ENCODE peak calls at places on chromosomes 2 and 18, in ten cellular contexts. One of them, this sample, is unnamed.

GRCh38 chr2:64699712-64700111 is 46.0 kb upstream of the SERTAD2 start:
- DNase-seq in effector memory CD8-positive, alpha-beta T cell: peak
- DNase-seq in RPMI7951: no peak
- DNase-seq in H54: no peak
- DNase-seq in effector CD4-positive, alpha-beta T cell: no peak
- DNase-seq in HS-27A: no peak
- DNase-seq in SW 1271: no peak
- DNase-seq in OCI-LY7: no peak
- DNase-seq in skeletal muscle cell: no peak
- DNase-seq in activated T-helper 1 cell treated with Interleukin-2 at 50 U/mL for 16 hours: no peak
- DNase-seq in this sample: peak

GRCh38 chr2:162825578-162825977 is 13.0 kb downstream of the KCNH7 start:
- DNase-seq in effector memory CD8-positive, alpha-beta T cell: no peak
- DNase-seq in RPMI7951: no peak
- DNase-seq in H54: no peak
- DNase-seq in effector CD4-positive, alpha-beta T cell: no peak
- DNase-seq in HS-27A: no peak
- DNase-seq in SW 1271: no peak
- DNase-seq in OCI-LY7: no peak
- DNase-seq in skeletal muscle cell: no peak
- DNase-seq in activated T-helper 1 cell treated with Interleukin-2 at 50 U/mL for 16 hours: no peak
- DNase-seq in this sample: no peak

GRCh38 chr2:198638579-198638978 is 819.2 kb downstream of the SATB2 start:
- DNase-seq in effector memory CD8-positive, alpha-beta T cell: no peak
- DNase-seq in RPMI7951: no peak
- DNase-seq in H54: no peak
- DNase-seq in effector CD4-positive, alpha-beta T cell: no peak
- DNase-seq in HS-27A: no peak
- DNase-seq in SW 1271: no peak
- DNase-seq in OCI-LY7: no peak
- DNase-seq in skeletal muscle cell: no peak
- DNase-seq in activated T-helper 1 cell treated with Interleukin-2 at 50 U/mL for 16 hours: no peak
- DNase-seq in this sample: no peak

GRCh38 chr2:160492401-160493226 is 993 bp downstream of the RBMS1 start:
- DNase-seq in effector memory CD8-positive, alpha-beta T cell: peak
- DNase-seq in RPMI7951: peak
- DNase-seq in H54: peak
- DNase-seq in effector CD4-positive, alpha-beta T cell: peak
- DNase-seq in HS-27A: no peak
- DNase-seq in SW 1271: peak
- DNase-seq in OCI-LY7: no peak
- DNase-seq in skeletal muscle cell: peak
- DNase-seq in activated T-helper 1 cell treated with Interleukin-2 at 50 U/mL for 16 hours: peak
- DNase-seq in this sample: peak

GRCh38 chr2:199329466-199329865 is 128.3 kb downstream of the SATB2 start:
- DNase-seq in effector memory CD8-positive, alpha-beta T cell: no peak
- DNase-seq in RPMI7951: peak
- DNase-seq in H54: no peak
- DNase-seq in effector CD4-positive, alpha-beta T cell: no peak
- DNase-seq in HS-27A: no peak
- DNase-seq in SW 1271: no peak
- DNase-seq in OCI-LY7: no peak
- DNase-seq in skeletal muscle cell: no peak
- DNase-seq in activated T-helper 1 cell treated with Interleukin-2 at 50 U/mL for 16 hours: no peak
- DNase-seq in this sample: no peak

GRCh38 chr2:26880161-26880560 is 32.2 kb downstream of the DPYSL5 start:
- DNase-seq in effector memory CD8-positive, alpha-beta T cell: no peak
- DNase-seq in RPMI7951: no peak
- DNase-seq in H54: no peak
- DNase-seq in effector CD4-positive, alpha-beta T cell: no peak
- DNase-seq in HS-27A: no peak
- DNase-seq in SW 1271: no peak
- DNase-seq in OCI-LY7: no peak
- DNase-seq in skeletal muscle cell: no peak
- DNase-seq in activated T-helper 1 cell treated with Interleukin-2 at 50 U/mL for 16 hours: no peak
- DNase-seq in this sample: no peak

GRCh38 chr18:24396082-24396623 is 1.5 kb downstream of the OSBPL1A start:
- DNase-seq in effector memory CD8-positive, alpha-beta T cell: no peak
- DNase-seq in RPMI7951: no peak
- DNase-seq in H54: no peak
- DNase-seq in effector CD4-positive, alpha-beta T cell: no peak
- DNase-seq in HS-27A: no peak
- DNase-seq in SW 1271: no peak
- DNase-seq in OCI-LY7: no peak
- DNase-seq in skeletal muscle cell: no peak
- DNase-seq in activated T-helper 1 cell treated with Interleukin-2 at 50 U/mL for 16 hours: no peak
- DNase-seq in this sample: no peak

GRCh38 chr18:21109936-21110666 is 1.5 kb downstream of the ROCK1 start:
- DNase-seq in effector memory CD8-positive, alpha-beta T cell: no peak
- DNase-seq in RPMI7951: no peak
- DNase-seq in H54: no peak
- DNase-seq in effector CD4-positive, alpha-beta T cell: no peak
- DNase-seq in HS-27A: no peak
- DNase-seq in SW 1271: no peak
- DNase-seq in OCI-LY7: peak
- DNase-seq in skeletal muscle cell: no peak
- DNase-seq in activated T-helper 1 cell treated with Interleukin-2 at 50 U/mL for 16 hours: no peak
- DNase-seq in this sample: no peak

GRCh38 chr2:70104231-70105111 is 17.2 kb downstream of the PCBP1 start:
- DNase-seq in effector memory CD8-positive, alpha-beta T cell: no peak
- DNase-seq in RPMI7951: peak
- DNase-seq in H54: no peak
- DNase-seq in effector CD4-positive, alpha-beta T cell: no peak
- DNase-seq in HS-27A: peak
- DNase-seq in SW 1271: no peak
- DNase-seq in OCI-LY7: peak
- DNase-seq in skeletal muscle cell: peak
- DNase-seq in activated T-helper 1 cell treated with Interleukin-2 at 50 U/mL for 16 hours: no peak
- DNase-seq in this sample: peak

GRCh38 chr2:30266051-30266621 is 34.8 kb downstream of the LBH start:
- DNase-seq in effector memory CD8-positive, alpha-beta T cell: peak
- DNase-seq in RPMI7951: no peak
- DNase-seq in H54: no peak
- DNase-seq in effector CD4-positive, alpha-beta T cell: peak
- DNase-seq in HS-27A: no peak
- DNase-seq in SW 1271: no peak
- DNase-seq in OCI-LY7: peak
- DNase-seq in skeletal muscle cell: no peak
- DNase-seq in activated T-helper 1 cell treated with Interleukin-2 at 50 U/mL for 16 hours: peak
- DNase-seq in this sample: peak

GRCh38 chr2:67612576-67612981 is 215.4 kb downstream of the ETAA1 start:
- DNase-seq in effector memory CD8-positive, alpha-beta T cell: no peak
- DNase-seq in RPMI7951: no peak
- DNase-seq in H54: no peak
- DNase-seq in effector CD4-positive, alpha-beta T cell: no peak
- DNase-seq in HS-27A: no peak
- DNase-seq in SW 1271: no peak
- DNase-seq in OCI-LY7: no peak
- DNase-seq in skeletal muscle cell: peak
- DNase-seq in activated T-helper 1 cell treated with Interleukin-2 at 50 U/mL for 16 hours: no peak
- DNase-seq in this sample: no peak

GRCh38 chr2:170739048-170739447 is 23.9 kb downstream of the SP5 start:
- DNase-seq in effector memory CD8-positive, alpha-beta T cell: no peak
- DNase-seq in RPMI7951: peak
- DNase-seq in H54: peak
- DNase-seq in effector CD4-positive, alpha-beta T cell: no peak
- DNase-seq in HS-27A: peak
- DNase-seq in SW 1271: peak
- DNase-seq in OCI-LY7: no peak
- DNase-seq in skeletal muscle cell: peak
- DNase-seq in activated T-helper 1 cell treated with Interleukin-2 at 50 U/mL for 16 hours: no peak
- DNase-seq in this sample: no peak

GRCh38 chr2:64667535-64667934 is 13.8 kb upstream of the SERTAD2 start:
- DNase-seq in effector memory CD8-positive, alpha-beta T cell: no peak
- DNase-seq in RPMI7951: no peak
- DNase-seq in H54: no peak
- DNase-seq in effector CD4-positive, alpha-beta T cell: no peak
- DNase-seq in HS-27A: no peak
- DNase-seq in SW 1271: no peak
- DNase-seq in OCI-LY7: peak
- DNase-seq in skeletal muscle cell: no peak
- DNase-seq in activated T-helper 1 cell treated with Interleukin-2 at 50 U/mL for 16 hours: no peak
- DNase-seq in this sample: no peak

GRCh38 chr2:136324966-136325365 is 207.0 kb upstream of the CXCR4 start:
- DNase-seq in effector memory CD8-positive, alpha-beta T cell: no peak
- DNase-seq in RPMI7951: no peak
- DNase-seq in H54: no peak
- DNase-seq in effector CD4-positive, alpha-beta T cell: no peak
- DNase-seq in HS-27A: no peak
- DNase-seq in SW 1271: no peak
- DNase-seq in OCI-LY7: peak
- DNase-seq in skeletal muscle cell: no peak
- DNase-seq in activated T-helper 1 cell treated with Interleukin-2 at 50 U/mL for 16 hours: no peak
- DNase-seq in this sample: no peak

GRCh38 chr2:96501886-96502810 is 3.0 kb downstream of the NEURL3 start:
- DNase-seq in effector memory CD8-positive, alpha-beta T cell: no peak
- DNase-seq in RPMI7951: no peak
- DNase-seq in H54: no peak
- DNase-seq in effector CD4-positive, alpha-beta T cell: no peak
- DNase-seq in HS-27A: no peak
- DNase-seq in SW 1271: no peak
- DNase-seq in OCI-LY7: no peak
- DNase-seq in skeletal muscle cell: no peak
- DNase-seq in activated T-helper 1 cell treated with Interleukin-2 at 50 U/mL for 16 hours: no peak
- DNase-seq in this sample: no peak

GRCh38 chr2:128310094-128310716 is 8.5 kb downstream of the HS6ST1 start:
- DNase-seq in effector memory CD8-positive, alpha-beta T cell: no peak
- DNase-seq in RPMI7951: no peak
- DNase-seq in H54: no peak
- DNase-seq in effector CD4-positive, alpha-beta T cell: no peak
- DNase-seq in HS-27A: no peak
- DNase-seq in SW 1271: no peak
- DNase-seq in OCI-LY7: no peak
- DNase-seq in skeletal muscle cell: no peak
- DNase-seq in activated T-helper 1 cell treated with Interleukin-2 at 50 U/mL for 16 hours: no peak
- DNase-seq in this sample: no peak

GRCh38 chr2:159904565-159905281 is 106.7 kb upstream of the CD302 start:
- DNase-seq in effector memory CD8-positive, alpha-beta T cell: peak
- DNase-seq in RPMI7951: no peak
- DNase-seq in H54: no peak
- DNase-seq in effector CD4-positive, alpha-beta T cell: peak
- DNase-seq in HS-27A: no peak
- DNase-seq in SW 1271: no peak
- DNase-seq in OCI-LY7: no peak
- DNase-seq in skeletal muscle cell: no peak
- DNase-seq in activated T-helper 1 cell treated with Interleukin-2 at 50 U/mL for 16 hours: peak
- DNase-seq in this sample: peak

GRCh38 chr2:176118606-176119370 is 2.2 kb downstream of the HOXD10 start:
- DNase-seq in effector memory CD8-positive, alpha-beta T cell: no peak
- DNase-seq in RPMI7951: peak
- DNase-seq in H54: no peak
- DNase-seq in effector CD4-positive, alpha-beta T cell: no peak
- DNase-seq in HS-27A: no peak
- DNase-seq in SW 1271: peak
- DNase-seq in OCI-LY7: peak
- DNase-seq in skeletal muscle cell: no peak
- DNase-seq in activated T-helper 1 cell treated with Interleukin-2 at 50 U/mL for 16 hours: no peak
- DNase-seq in this sample: no peak

GRCh38 chr2:61720911-61721310 is 132.9 kb downstream of the FAM161A start:
- DNase-seq in effector memory CD8-positive, alpha-beta T cell: no peak
- DNase-seq in RPMI7951: no peak
- DNase-seq in H54: no peak
- DNase-seq in effector CD4-positive, alpha-beta T cell: no peak
- DNase-seq in HS-27A: no peak
- DNase-seq in SW 1271: no peak
- DNase-seq in OCI-LY7: no peak
- DNase-seq in skeletal muscle cell: no peak
- DNase-seq in activated T-helper 1 cell treated with Interleukin-2 at 50 U/mL for 16 hours: no peak
- DNase-seq in this sample: no peak

GRCh38 chr18:26656944-26657536 is 108.7 kb upstream of the KCTD1 start:
- DNase-seq in effector memory CD8-positive, alpha-beta T cell: no peak
- DNase-seq in RPMI7951: peak
- DNase-seq in H54: peak
- DNase-seq in effector CD4-positive, alpha-beta T cell: no peak
- DNase-seq in HS-27A: no peak
- DNase-seq in SW 1271: peak
- DNase-seq in OCI-LY7: no peak
- DNase-seq in skeletal muscle cell: peak
- DNase-seq in activated T-helper 1 cell treated with Interleukin-2 at 50 U/mL for 16 hours: no peak
- DNase-seq in this sample: no peak

GRCh38 chr18:41992066-41992465 is 37.0 kb downstream of the PIK3C3 start:
- DNase-seq in effector memory CD8-positive, alpha-beta T cell: no peak
- DNase-seq in RPMI7951: no peak
- DNase-seq in H54: no peak
- DNase-seq in effector CD4-positive, alpha-beta T cell: no peak
- DNase-seq in HS-27A: peak
- DNase-seq in SW 1271: peak
- DNase-seq in OCI-LY7: no peak
- DNase-seq in skeletal muscle cell: no peak
- DNase-seq in activated T-helper 1 cell treated with Interleukin-2 at 50 U/mL for 16 hours: no peak
- DNase-seq in this sample: no peak

GRCh38 chr2:106138904-106139574 is 55.1 kb downstream of the UXS1 start:
- DNase-seq in effector memory CD8-positive, alpha-beta T cell: no peak
- DNase-seq in RPMI7951: no peak
- DNase-seq in H54: no peak
- DNase-seq in effector CD4-positive, alpha-beta T cell: no peak
- DNase-seq in HS-27A: no peak
- DNase-seq in SW 1271: no peak
- DNase-seq in OCI-LY7: no peak
- DNase-seq in skeletal muscle cell: no peak
- DNase-seq in activated T-helper 1 cell treated with Interleukin-2 at 50 U/mL for 16 hours: no peak
- DNase-seq in this sample: no peak

GRCh38 chr18:6666286-6666685 is 63.2 kb upstream of the ARHGAP28 start:
- DNase-seq in effector memory CD8-positive, alpha-beta T cell: no peak
- DNase-seq in RPMI7951: no peak
- DNase-seq in H54: no peak
- DNase-seq in effector CD4-positive, alpha-beta T cell: no peak
- DNase-seq in HS-27A: no peak
- DNase-seq in SW 1271: no peak
- DNase-seq in OCI-LY7: no peak
- DNase-seq in skeletal muscle cell: no peak
- DNase-seq in activated T-helper 1 cell treated with Interleukin-2 at 50 U/mL for 16 hours: no peak
- DNase-seq in this sample: no peak

GRCh38 chr18:45521151-45521550 is 94.1 kb upstream of the SLC14A2 start:
- DNase-seq in effector memory CD8-positive, alpha-beta T cell: no peak
- DNase-seq in RPMI7951: peak
- DNase-seq in H54: no peak
- DNase-seq in effector CD4-positive, alpha-beta T cell: no peak
- DNase-seq in HS-27A: no peak
- DNase-seq in SW 1271: no peak
- DNase-seq in OCI-LY7: no peak
- DNase-seq in skeletal muscle cell: peak
- DNase-seq in activated T-helper 1 cell treated with Interleukin-2 at 50 U/mL for 16 hours: no peak
- DNase-seq in this sample: no peak

GRCh38 chr18:73549236-73549635 is 598.4 kb downstream of the FBXO15 start:
- DNase-seq in effector memory CD8-positive, alpha-beta T cell: no peak
- DNase-seq in RPMI7951: peak
- DNase-seq in H54: no peak
- DNase-seq in effector CD4-positive, alpha-beta T cell: no peak
- DNase-seq in HS-27A: no peak
- DNase-seq in SW 1271: no peak
- DNase-seq in OCI-LY7: no peak
- DNase-seq in skeletal muscle cell: no peak
- DNase-seq in activated T-helper 1 cell treated with Interleukin-2 at 50 U/mL for 16 hours: no peak
- DNase-seq in this sample: no peak

GRCh38 chr2:122993592-122993991 is 1031.5 kb upstream of the CNTNAP5 start:
- DNase-seq in effector memory CD8-positive, alpha-beta T cell: no peak
- DNase-seq in RPMI7951: no peak
- DNase-seq in H54: no peak
- DNase-seq in effector CD4-positive, alpha-beta T cell: no peak
- DNase-seq in HS-27A: no peak
- DNase-seq in SW 1271: no peak
- DNase-seq in OCI-LY7: no peak
- DNase-seq in skeletal muscle cell: no peak
- DNase-seq in activated T-helper 1 cell treated with Interleukin-2 at 50 U/mL for 16 hours: no peak
- DNase-seq in this sample: no peak

GRCh38 chr18:79749251-79750191 is 48.2 kb upstream of the KCNG2 start:
- DNase-seq in effector memory CD8-positive, alpha-beta T cell: no peak
- DNase-seq in RPMI7951: no peak
- DNase-seq in H54: no peak
- DNase-seq in effector CD4-positive, alpha-beta T cell: no peak
- DNase-seq in HS-27A: no peak
- DNase-seq in SW 1271: no peak
- DNase-seq in OCI-LY7: no peak
- DNase-seq in skeletal muscle cell: no peak
- DNase-seq in activated T-helper 1 cell treated with Interleukin-2 at 50 U/mL for 16 hours: no peak
- DNase-seq in this sample: no peak

GRCh38 chr2:240955306-240956101 is 42.9 kb upstream of the SNED1 start:
- DNase-seq in effector memory CD8-positive, alpha-beta T cell: no peak
- DNase-seq in RPMI7951: no peak
- DNase-seq in H54: no peak
- DNase-seq in effector CD4-positive, alpha-beta T cell: no peak
- DNase-seq in HS-27A: no peak
- DNase-seq in SW 1271: no peak
- DNase-seq in OCI-LY7: no peak
- DNase-seq in skeletal muscle cell: no peak
- DNase-seq in activated T-helper 1 cell treated with Interleukin-2 at 50 U/mL for 16 hours: no peak
- DNase-seq in this sample: no peak